ENCODE peak calls at places on chromosomes 7 and 10, in ten cellular contexts. One of them, this sample, is unnamed.

GRCh38 chr10:126133906-126134703 is 237.7 kb downstream of the FANK1 start:
- DNase-seq in ovary: no peak
- DNase-seq in CD8-positive, alpha-beta T cell: no peak
- DNase-seq in astrocyte: peak
- DNase-seq in foreskin fibroblast: peak
- DNase-seq in astrocyte of the spinal cord: peak
- DNase-seq in BJ: peak
- DNase-seq in brain microvascular endothelial cell: peak
- DNase-seq in choroid plexus epithelial cell: peak
- DNase-seq in psoas muscle: no peak
- DNase-seq in this sample: peak

GRCh38 chr7:55572378-55573233 is at the start of gene VOPP1:
- DNase-seq in ovary: peak
- DNase-seq in CD8-positive, alpha-beta T cell: peak
- DNase-seq in astrocyte: peak
- DNase-seq in foreskin fibroblast: peak
- DNase-seq in astrocyte of the spinal cord: peak
- DNase-seq in BJ: no peak
- DNase-seq in brain microvascular endothelial cell: peak
- DNase-seq in choroid plexus epithelial cell: peak
- DNase-seq in psoas muscle: peak
- DNase-seq in this sample: peak

GRCh38 chr7:7739718-7740355 is 21.4 kb upstream of the RPA3 start:
- DNase-seq in ovary: no peak
- DNase-seq in CD8-positive, alpha-beta T cell: no peak
- DNase-seq in astrocyte: no peak
- DNase-seq in foreskin fibroblast: no peak
- DNase-seq in astrocyte of the spinal cord: no peak
- DNase-seq in BJ: no peak
- DNase-seq in brain microvascular endothelial cell: no peak
- DNase-seq in choroid plexus epithelial cell: no peak
- DNase-seq in psoas muscle: no peak
- DNase-seq in this sample: no peak

GRCh38 chr10:372566-372965 is 237.3 kb downstream of the ZMYND11 start:
- DNase-seq in ovary: no peak
- DNase-seq in CD8-positive, alpha-beta T cell: no peak
- DNase-seq in astrocyte: no peak
- DNase-seq in foreskin fibroblast: no peak
- DNase-seq in astrocyte of the spinal cord: no peak
- DNase-seq in BJ: no peak
- DNase-seq in brain microvascular endothelial cell: no peak
- DNase-seq in choroid plexus epithelial cell: no peak
- DNase-seq in psoas muscle: no peak
- DNase-seq in this sample: no peak

GRCh38 chr10:14727389-14727918 is 47.2 kb downstream of the FAM107B start:
- DNase-seq in ovary: no peak
- DNase-seq in CD8-positive, alpha-beta T cell: no peak
- DNase-seq in astrocyte: no peak
- DNase-seq in foreskin fibroblast: no peak
- DNase-seq in astrocyte of the spinal cord: no peak
- DNase-seq in BJ: no peak
- DNase-seq in brain microvascular endothelial cell: no peak
- DNase-seq in choroid plexus epithelial cell: no peak
- DNase-seq in psoas muscle: no peak
- DNase-seq in this sample: no peak

GRCh38 chr10:61153766-61154165 is 209.8 kb upstream of the RHOBTB1 start:
- DNase-seq in ovary: no peak
- DNase-seq in CD8-positive, alpha-beta T cell: no peak
- DNase-seq in astrocyte: peak
- DNase-seq in foreskin fibroblast: no peak
- DNase-seq in astrocyte of the spinal cord: peak
- DNase-seq in BJ: no peak
- DNase-seq in brain microvascular endothelial cell: no peak
- DNase-seq in choroid plexus epithelial cell: no peak
- DNase-seq in psoas muscle: no peak
- DNase-seq in this sample: no peak

GRCh38 chr10:80579849-80580645 is 42.3 kb downstream of the SH2D4B start:
- DNase-seq in ovary: no peak
- DNase-seq in CD8-positive, alpha-beta T cell: no peak
- DNase-seq in astrocyte: no peak
- DNase-seq in foreskin fibroblast: no peak
- DNase-seq in astrocyte of the spinal cord: no peak
- DNase-seq in BJ: no peak
- DNase-seq in brain microvascular endothelial cell: no peak
- DNase-seq in choroid plexus epithelial cell: no peak
- DNase-seq in psoas muscle: no peak
- DNase-seq in this sample: no peak

GRCh38 chr10:23343591-23344225 is 889 bp downstream of the C10orf67 start:
- DNase-seq in ovary: peak
- DNase-seq in CD8-positive, alpha-beta T cell: no peak
- DNase-seq in astrocyte: peak
- DNase-seq in foreskin fibroblast: peak
- DNase-seq in astrocyte of the spinal cord: peak
- DNase-seq in BJ: no peak
- DNase-seq in brain microvascular endothelial cell: peak
- DNase-seq in choroid plexus epithelial cell: peak
- DNase-seq in psoas muscle: peak
- DNase-seq in this sample: peak

GRCh38 chr10:121057291-121057690 is 206.1 kb downstream of the WDR11 start:
- DNase-seq in ovary: no peak
- DNase-seq in CD8-positive, alpha-beta T cell: no peak
- DNase-seq in astrocyte: no peak
- DNase-seq in foreskin fibroblast: no peak
- DNase-seq in astrocyte of the spinal cord: no peak
- DNase-seq in BJ: no peak
- DNase-seq in brain microvascular endothelial cell: no peak
- DNase-seq in choroid plexus epithelial cell: no peak
- DNase-seq in psoas muscle: no peak
- DNase-seq in this sample: no peak

GRCh38 chr10:99765672-99766071 is 16.8 kb upstream of the ABCC2 start:
- DNase-seq in ovary: no peak
- DNase-seq in CD8-positive, alpha-beta T cell: no peak
- DNase-seq in astrocyte: no peak
- DNase-seq in foreskin fibroblast: no peak
- DNase-seq in astrocyte of the spinal cord: no peak
- DNase-seq in BJ: no peak
- DNase-seq in brain microvascular endothelial cell: no peak
- DNase-seq in choroid plexus epithelial cell: no peak
- DNase-seq in psoas muscle: no peak
- DNase-seq in this sample: no peak

GRCh38 chr10:49594594-49594993 is 15.5 kb upstream of the SLC18A3 start:
- DNase-seq in ovary: no peak
- DNase-seq in CD8-positive, alpha-beta T cell: no peak
- DNase-seq in astrocyte: peak
- DNase-seq in foreskin fibroblast: peak
- DNase-seq in astrocyte of the spinal cord: peak
- DNase-seq in BJ: no peak
- DNase-seq in brain microvascular endothelial cell: peak
- DNase-seq in choroid plexus epithelial cell: peak
- DNase-seq in psoas muscle: no peak
- DNase-seq in this sample: peak

GRCh38 chr10:1328951-1329614 is 272.9 kb downstream of the WDR37 start:
- DNase-seq in ovary: no peak
- DNase-seq in CD8-positive, alpha-beta T cell: no peak
- DNase-seq in astrocyte: no peak
- DNase-seq in foreskin fibroblast: no peak
- DNase-seq in astrocyte of the spinal cord: no peak
- DNase-seq in BJ: no peak
- DNase-seq in brain microvascular endothelial cell: no peak
- DNase-seq in choroid plexus epithelial cell: no peak
- DNase-seq in psoas muscle: no peak
- DNase-seq in this sample: no peak

DNA sequence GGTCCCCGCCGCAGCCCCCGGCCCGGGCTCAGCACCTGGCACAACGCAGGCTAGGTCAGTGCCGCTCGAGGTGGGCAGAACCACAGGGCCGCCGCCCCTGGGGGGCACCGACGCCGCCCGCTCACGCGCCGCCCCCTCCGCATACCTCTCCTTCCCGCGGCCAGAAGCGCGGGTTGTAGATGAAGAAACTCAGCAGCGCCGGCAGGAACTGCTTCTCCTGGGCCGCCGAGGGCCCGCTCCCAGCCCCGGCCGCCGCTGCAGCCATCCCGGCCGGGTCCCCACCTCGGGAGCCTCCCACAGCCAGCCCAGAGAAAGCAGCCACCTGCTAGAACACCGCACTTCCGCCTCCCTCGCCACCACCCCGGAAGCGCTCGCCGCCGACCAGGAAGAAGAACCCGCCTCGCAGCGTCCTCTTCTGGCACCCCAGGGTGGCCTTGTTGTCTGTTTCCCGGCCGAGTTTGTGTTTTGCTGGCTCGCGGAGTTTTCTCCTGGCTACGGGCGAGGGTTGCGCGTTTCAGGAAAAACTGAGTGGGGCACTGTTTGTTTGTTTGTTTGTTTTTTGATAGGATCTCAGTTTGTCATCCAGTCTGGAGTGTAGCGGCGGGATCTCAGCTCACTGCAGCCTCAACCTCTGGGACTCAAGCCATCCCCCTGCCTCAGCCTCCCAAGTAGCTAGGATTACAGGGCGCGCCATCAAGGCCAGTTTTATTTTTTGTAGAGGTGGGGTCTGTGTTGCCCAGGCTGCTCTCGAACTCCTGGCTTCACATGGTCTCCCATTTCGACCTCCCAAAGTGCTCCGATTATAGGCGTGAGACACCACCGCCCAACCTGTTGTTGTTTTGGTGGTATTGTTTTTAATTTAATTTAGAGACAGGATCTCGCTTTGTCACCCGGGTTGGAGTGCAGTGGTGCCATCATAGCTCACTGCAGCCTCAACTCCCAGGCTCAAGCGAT is 17.7 kb downstream of the OCM2 start:
- DNase-seq in ovary: peak
- DNase-seq in CD8-positive, alpha-beta T cell: peak
- DNase-seq in astrocyte: peak
- DNase-seq in foreskin fibroblast: peak
- DNase-seq in astrocyte of the spinal cord: peak
- DNase-seq in BJ: peak
- DNase-seq in brain microvascular endothelial cell: peak
- DNase-seq in choroid plexus epithelial cell: peak
- DNase-seq in psoas muscle: peak
- DNase-seq in this sample: peak
- TF ChIP-seq CTCF in ovary: no peak
- TF ChIP-seq CTCF in CD8-positive, alpha-beta T cell: peak
- TF ChIP-seq CTCF in astrocyte: no peak
- TF ChIP-seq CTCF in foreskin fibroblast: peak
- TF ChIP-seq CTCF in astrocyte of the spinal cord: peak
- TF ChIP-seq CTCF in BJ: peak
- TF ChIP-seq CTCF in brain microvascular endothelial cell: peak
- TF ChIP-seq CTCF in choroid plexus epithelial cell: peak
- TF ChIP-seq CTCF in psoas muscle: peak
- TF ChIP-seq CTCF in this sample: peak

DNA sequence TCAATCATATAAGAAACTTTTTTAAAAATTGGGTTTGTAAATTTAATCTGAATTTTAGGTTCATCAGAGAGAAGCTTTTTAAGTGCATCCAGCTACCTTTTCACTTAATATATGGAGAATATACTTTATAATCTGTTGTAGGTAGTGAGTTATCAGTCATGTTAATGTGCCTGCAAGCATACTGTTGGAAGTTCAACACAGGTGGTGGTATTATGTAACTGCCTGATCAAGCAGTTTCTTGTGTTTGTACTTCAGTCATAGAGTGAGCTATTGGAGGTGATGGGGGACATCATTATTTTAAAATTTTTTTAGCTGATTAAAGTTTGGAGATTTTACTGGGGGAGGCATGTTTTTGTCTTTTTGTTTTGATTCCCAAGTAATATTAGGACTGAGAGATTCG is 2.5 kb downstream of the TNKS2 start:
- DNase-seq in ovary: no peak
- DNase-seq in CD8-positive, alpha-beta T cell: no peak
- DNase-seq in astrocyte: no peak
- DNase-seq in foreskin fibroblast: no peak
- DNase-seq in astrocyte of the spinal cord: no peak
- DNase-seq in BJ: no peak
- DNase-seq in brain microvascular endothelial cell: no peak
- DNase-seq in choroid plexus epithelial cell: no peak
- DNase-seq in psoas muscle: no peak
- DNase-seq in this sample: no peak
- H3K4me3 ChIP-seq in ovary: no peak
- H3K4me3 ChIP-seq in CD8-positive, alpha-beta T cell: no peak
- H3K4me3 ChIP-seq in astrocyte: no peak
- H3K4me3 ChIP-seq in foreskin fibroblast: peak
- H3K4me3 ChIP-seq in astrocyte of the spinal cord: no peak
- H3K4me3 ChIP-seq in BJ: no peak
- H3K4me3 ChIP-seq in brain microvascular endothelial cell: no peak
- H3K4me3 ChIP-seq in choroid plexus epithelial cell: no peak
- H3K4me3 ChIP-seq in psoas muscle: peak
- H3K4me3 ChIP-seq in this sample: no peak

DNA sequence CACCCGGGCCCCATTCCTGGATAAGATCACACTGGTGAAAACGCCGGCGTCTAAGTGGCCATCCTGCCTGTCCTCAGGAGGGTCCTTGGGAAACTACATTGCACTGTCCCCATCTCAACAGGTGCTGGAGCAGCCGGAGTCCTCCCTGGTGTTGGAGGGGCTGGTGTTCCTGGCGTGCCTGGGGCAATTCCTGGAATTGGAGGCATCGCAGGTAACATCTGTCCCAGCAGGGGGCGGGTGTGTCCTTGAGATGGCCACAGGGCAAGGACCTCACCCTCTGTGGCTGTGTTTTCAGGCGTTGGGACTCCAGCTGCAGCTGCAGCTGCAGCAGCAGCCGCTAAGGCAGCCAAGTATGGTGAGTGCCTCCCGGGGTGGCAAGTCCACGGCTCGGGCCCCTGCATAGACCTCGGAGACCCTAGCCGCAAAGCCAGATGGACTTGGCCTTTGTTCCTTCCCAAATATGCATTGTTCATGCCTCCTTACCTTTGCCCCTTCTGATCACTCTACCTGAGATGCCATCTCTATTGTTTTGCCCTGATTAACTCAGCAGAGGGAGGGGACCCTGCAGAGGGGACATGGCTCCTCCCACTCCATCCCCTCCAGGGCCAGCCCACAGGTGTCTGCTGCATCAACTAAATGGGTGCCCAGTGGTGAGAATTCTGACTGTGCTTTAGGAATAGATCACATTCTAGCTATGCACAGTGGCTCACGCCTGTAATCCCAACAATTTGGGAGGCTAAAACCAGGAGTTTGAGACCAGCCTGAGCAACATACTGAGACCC is 23.8 kb downstream of the ELN start:
- DNase-seq in ovary: no peak
- DNase-seq in CD8-positive, alpha-beta T cell: no peak
- DNase-seq in astrocyte: no peak
- DNase-seq in foreskin fibroblast: no peak
- DNase-seq in astrocyte of the spinal cord: no peak
- DNase-seq in BJ: no peak
- DNase-seq in brain microvascular endothelial cell: no peak
- DNase-seq in choroid plexus epithelial cell: peak
- DNase-seq in psoas muscle: peak
- DNase-seq in this sample: peak
- TF ChIP-seq CTCF in ovary: no peak
- TF ChIP-seq CTCF in CD8-positive, alpha-beta T cell: no peak
- TF ChIP-seq CTCF in astrocyte: no peak
- TF ChIP-seq CTCF in foreskin fibroblast: peak
- TF ChIP-seq CTCF in astrocyte of the spinal cord: peak
- TF ChIP-seq CTCF in BJ: peak
- TF ChIP-seq CTCF in brain microvascular endothelial cell: peak
- TF ChIP-seq CTCF in choroid plexus epithelial cell: peak
- TF ChIP-seq CTCF in psoas muscle: no peak
- TF ChIP-seq CTCF in this sample: peak

GRCh38 chr7:151011097-151011409 is 13.2 kb downstream of the ATG9B start:
- DNase-seq in ovary: no peak
- DNase-seq in CD8-positive, alpha-beta T cell: no peak
- DNase-seq in astrocyte: no peak
- DNase-seq in foreskin fibroblast: no peak
- DNase-seq in astrocyte of the spinal cord: no peak
- DNase-seq in BJ: no peak
- DNase-seq in brain microvascular endothelial cell: no peak
- DNase-seq in choroid plexus epithelial cell: no peak
- DNase-seq in psoas muscle: no peak
- DNase-seq in this sample: no peak
- H3K4me3 ChIP-seq in ovary: no peak
- H3K4me3 ChIP-seq in CD8-positive, alpha-beta T cell: no peak
- H3K4me3 ChIP-seq in astrocyte: no peak
- H3K4me3 ChIP-seq in foreskin fibroblast: no peak
- H3K4me3 ChIP-seq in astrocyte of the spinal cord: no peak
- H3K4me3 ChIP-seq in BJ: no peak
- H3K4me3 ChIP-seq in brain microvascular endothelial cell: no peak
- H3K4me3 ChIP-seq in choroid plexus epithelial cell: no peak
- H3K4me3 ChIP-seq in psoas muscle: no peak
- H3K4me3 ChIP-seq in this sample: no peak

This sample was measured in fibroblast of mammary gland.